ENCODE peak calls at places on chromosome 20, in six cellular contexts. A is endothelial cell, B is H9, W is GM20000, D is spleen, K is stomach. J is an unnamed sample.

GRCh38 chr20:33578510-33578909 is 83.6 kb upstream of the C20orf144 start:
- DNase-seq in A (no peak), B (no peak), W (no peak), D (no peak), K (no peak), J (no peak)

GRCh38 chr20:51758978-51759544 is 9.1 kb downstream of the ATP9A start:
- DNase-seq in A (no peak), B (no peak), W (no peak), D (no peak), K (no peak), J (peak; percentile 83)

GRCh38 chr20:51651921-51652549 is 109.5 kb upstream of the NFATC2 start:
- DNase-seq in A (peak; percentile 46), B (no peak), W (no peak), D (no peak), K (no peak), J (no peak)

GRCh38 chr20:45308078-45308778 is at the start of gene MATN4:
- DNase-seq in A (no peak), B (peak; percentile 65), W (peak; percentile 7), D (no peak), K (peak; percentile 77), J (no peak)

GRCh38 chr20:46582648-46583047 is 32.2 kb upstream of the OCSTAMP start:
- DNase-seq in A (no peak), B (no peak), W (no peak), D (no peak), K (no peak), J (no peak)

GRCh38 chr20:50380697-50381040 is 129.5 kb upstream of the PTPN1 start:
- DNase-seq in A (no peak), B (no peak), W (no peak), D (no peak), K (peak; percentile 53), J (no peak)

GRCh38 chr20:59123011-59123676 is 40.5 kb upstream of the ZNF831 start:
- DNase-seq in A (no peak), B (no peak), W (no peak), D (peak; percentile 86), K (no peak), J (no peak)

GRCh38 chr20:63433756-63434531 is 38.5 kb downstream of the KCNQ2 start:
- DNase-seq in A (no peak), B (no peak), W (no peak), D (no peak), K (no peak), J (no peak)

GRCh38 chr20:16158090-16158975 is 414.9 kb downstream of the KIF16B start:
- DNase-seq in A (no peak), B (no peak), W (peak; percentile 8), D (peak; percentile 77), K (no peak), J (peak; percentile 64)

GRCh38 chr20:45972500-45973183 is 639 bp upstream of the ZNF335 start:
- DNase-seq in A (no peak), B (no peak), W (peak; percentile 98), D (peak; percentile 97), K (no peak), J (no peak)

J was measured in putamen.